ENCODE peak calls at places on chromosomes 12 and 14, in ten cellular contexts. M is GM20000, I is endothelial cell, K is left lung, P is left ventricle myocardium inferior, D is psoas muscle, B is epithelial cell of esophagus, T is choroid plexus epithelial cell, L is endothelial cell of umbilical vein, F is A673. R is an unnamed sample.

GRCh38 chr12:130041983-130042812 is 120.1 kb upstream of the FZD10 start:
- DNase-seq in M (no peak), I (no peak), K (no peak), P (no peak), D (peak), B (peak), T (no peak), L (no peak), F (no peak), R (peak)

GRCh38 chr14:64706552-64707193 is 2.4 kb downstream of the PLEKHG3 start:
- DNase-seq in M (peak), I (peak), K (no peak), P (no peak), D (no peak), B (no peak), T (no peak), L (no peak), F (no peak), R (no peak)

GRCh38 chr12:47095446-47096236 is 15.9 kb upstream of the AMIGO2 start:
- DNase-seq in M (no peak), I (no peak), K (no peak), P (no peak), D (no peak), B (peak), T (peak), L (peak), F (no peak), R (peak)

GRCh38 chr12:55727643-55728184 is 1.1 kb downstream of the CD63 start:
- DNase-seq in M (no peak), I (no peak), K (peak), P (peak), D (peak), B (no peak), T (peak), L (peak), F (no peak), R (peak)

GRCh38 chr12:49961993-49962764 is 507 bp downstream of the AQP5 start:
- DNase-seq in M (peak), I (no peak), K (no peak), P (no peak), D (no peak), B (no peak), T (no peak), L (no peak), F (no peak), R (no peak)

GRCh38 chr14:64637735-64638473 is 66.3 kb upstream of the PLEKHG3 start:
- DNase-seq in M (no peak), I (no peak), K (no peak), P (no peak), D (no peak), B (peak), T (peak), L (no peak), F (peak), R (no peak)

GRCh38 chr12:49089831-49090773 is 4.5 kb downstream of the DHH start:
- DNase-seq in M (no peak), I (peak), K (no peak), P (peak), D (peak), B (peak), T (peak), L (peak), F (peak), R (no peak)

GRCh38 chr12:85866929-85867776 is 6.9 kb upstream of the NTS start:
- DNase-seq in M (peak), I (peak), K (no peak), P (no peak), D (no peak), B (peak), T (peak), L (peak), F (peak), R (peak)

GRCh38 chr14:65476290-65476941 is 63.9 kb downstream of the FUT8 start:
- DNase-seq in M (no peak), I (no peak), K (no peak), P (no peak), D (no peak), B (no peak), T (no peak), L (no peak), F (no peak), R (no peak)

GRCh38 chr12:63882844-63883243 is 38.3 kb downstream of the SRGAP1 start:
- DNase-seq in M (no peak), I (no peak), K (no peak), P (peak), D (no peak), B (no peak), T (peak), L (no peak), F (peak), R (no peak)

GRCh38 chr14:68968051-68968450 is 11.1 kb downstream of the ACTN1 start:
- DNase-seq in M (no peak), I (no peak), K (no peak), P (no peak), D (no peak), B (no peak), T (no peak), L (no peak), F (no peak), R (no peak)

GRCh38 chr12:105385141-105385540 is 54.6 kb downstream of the C12orf75 start:
- DNase-seq in M (no peak), I (no peak), K (no peak), P (no peak), D (no peak), B (peak), T (peak), L (no peak), F (no peak), R (peak)

GRCh38 chr14:35418093-35418492 is 13.5 kb upstream of the NFKBIA start:
- DNase-seq in M (no peak), I (no peak), K (no peak), P (no peak), D (no peak), B (no peak), T (no peak), L (no peak), F (no peak), R (no peak)

GRCh38 chr14:99602788-99603415 is 1.1 kb downstream of the CCDC85C start:
- DNase-seq in M (no peak), I (peak), K (no peak), P (no peak), D (no peak), B (no peak), T (no peak), L (no peak), F (no peak), R (no peak)

GRCh38 chr14:68790656-68791077 is 2.2 kb downstream of the ZFP36L1 start:
- DNase-seq in M (no peak), I (no peak), K (no peak), P (no peak), D (no peak), B (no peak), T (no peak), L (peak), F (no peak), R (no peak)

GRCh38 chr14:70398706-70399431 is 18.0 kb downstream of the SYNJ2BP start:
- DNase-seq in M (no peak), I (no peak), K (no peak), P (no peak), D (no peak), B (no peak), T (no peak), L (no peak), F (no peak), R (no peak)

GRCh38 chr12:28878629-28879028 is 270.4 kb upstream of the FAR2 start:
- DNase-seq in M (no peak), I (no peak), K (no peak), P (no peak), D (no peak), B (no peak), T (no peak), L (no peak), F (no peak), R (no peak)

GRCh38 chr12:27592548-27592947 is 68.5 kb downstream of the PPFIBP1 start:
- DNase-seq in M (peak), I (no peak), K (peak), P (peak), D (no peak), B (peak), T (peak), L (peak), F (no peak), R (peak)

GRCh38 chr12:47323802-47324201 is 244.0 kb upstream of the AMIGO2 start:
- DNase-seq in M (no peak), I (no peak), K (no peak), P (no peak), D (no peak), B (no peak), T (no peak), L (no peak), F (no peak), R (no peak)

GRCh38 chr14:50805396-50805795 is 25.6 kb downstream of the NIN start:
- DNase-seq in M (no peak), I (no peak), K (no peak), P (no peak), D (no peak), B (no peak), T (no peak), L (no peak), F (no peak), R (no peak)

GRCh38 chr12:92538970-92539749 is 163.6 kb upstream of the PLEKHG7 start:
- DNase-seq in M (peak), I (no peak), K (no peak), P (no peak), D (no peak), B (peak), T (peak), L (peak), F (peak), R (peak)

GRCh38 chr14:95137804-95138167 is 19.5 kb downstream of the DICER1 start:
- DNase-seq in M (no peak), I (no peak), K (no peak), P (no peak), D (no peak), B (no peak), T (no peak), L (peak), F (no peak), R (no peak)

GRCh38 chr12:14167005-14167628 is 185.7 kb upstream of the GRIN2B start:
- DNase-seq in M (peak), I (peak), K (no peak), P (no peak), D (no peak), B (peak), T (peak), L (peak), F (peak), R (peak)

GRCh38 chr12:112122823-112123690 is 2.3 kb upstream of the TRAFD1 start:
- DNase-seq in M (no peak), I (no peak), K (no peak), P (no peak), D (no peak), B (peak), T (peak), L (no peak), F (peak), R (peak)

GRCh38 chr14:64450255-64450654 is 15.0 kb upstream of the AKAP5 start:
- DNase-seq in M (no peak), I (no peak), K (no peak), P (no peak), D (no peak), B (no peak), T (no peak), L (no peak), F (no peak), R (no peak)

GRCh38 chr12:130606245-130606644 is 109.9 kb downstream of the RIMBP2 start:
- DNase-seq in M (no peak), I (no peak), K (no peak), P (no peak), D (no peak), B (no peak), T (no peak), L (no peak), F (no peak), R (no peak)

GRCh38 chr14:90381999-90382451 is 14.8 kb upstream of the CALM1 start:
- DNase-seq in M (no peak), I (peak), K (peak), P (no peak), D (peak), B (no peak), T (no peak), L (no peak), F (no peak), R (no peak)

GRCh38 chr12:105561981-105562726 is 231.7 kb downstream of the C12orf75 start:
- DNase-seq in M (no peak), I (no peak), K (peak), P (peak), D (peak), B (peak), T (peak), L (peak), F (peak), R (peak)

GRCh38 chr12:51818567-51819300 is 29.8 kb downstream of the FIGNL2 start:
- DNase-seq in M (no peak), I (no peak), K (peak), P (no peak), D (peak), B (no peak), T (peak), L (no peak), F (no peak), R (peak)

GRCh38 chr14:68913516-68913915 is 65.6 kb downstream of the ACTN1 start:
- DNase-seq in M (no peak), I (no peak), K (no peak), P (no peak), D (no peak), B (no peak), T (no peak), L (no peak), F (no peak), R (no peak)

GRCh38 chr12:122121341-122122192 is 43.0 kb downstream of the MLXIP start:
- DNase-seq in M (no peak), I (no peak), K (no peak), P (peak), D (no peak), B (no peak), T (no peak), L (peak), F (no peak), R (no peak)

GRCh38 chr12:122125452-122126341 is 47.1 kb downstream of the MLXIP start:
- DNase-seq in M (no peak), I (no peak), K (no peak), P (no peak), D (peak), B (no peak), T (no peak), L (no peak), F (no peak), R (no peak)

GRCh38 chr12:122124370-122124769 is 45.8 kb downstream of the MLXIP start:
- DNase-seq in M (no peak), I (no peak), K (no peak), P (no peak), D (no peak), B (no peak), T (no peak), L (no peak), F (no peak), R (no peak)

GRCh38 chr12:122123761-122124145 is 45.2 kb downstream of the MLXIP start:
- DNase-seq in M (no peak), I (no peak), K (no peak), P (no peak), D (no peak), B (no peak), T (no peak), L (no peak), F (no peak), R (no peak)

GRCh38 chr12:122123051-122123760 is 44.6 kb downstream of the MLXIP start:
- DNase-seq in M (peak), I (peak), K (peak), P (peak), D (peak), B (peak), T (peak), L (peak), F (peak), R (peak)
- TF ChIP-seq CTCF in M (peak), I (peak), K (peak), P (peak), D (peak), B (peak), T (peak), L (peak), F (peak), R (peak)

DNA sequence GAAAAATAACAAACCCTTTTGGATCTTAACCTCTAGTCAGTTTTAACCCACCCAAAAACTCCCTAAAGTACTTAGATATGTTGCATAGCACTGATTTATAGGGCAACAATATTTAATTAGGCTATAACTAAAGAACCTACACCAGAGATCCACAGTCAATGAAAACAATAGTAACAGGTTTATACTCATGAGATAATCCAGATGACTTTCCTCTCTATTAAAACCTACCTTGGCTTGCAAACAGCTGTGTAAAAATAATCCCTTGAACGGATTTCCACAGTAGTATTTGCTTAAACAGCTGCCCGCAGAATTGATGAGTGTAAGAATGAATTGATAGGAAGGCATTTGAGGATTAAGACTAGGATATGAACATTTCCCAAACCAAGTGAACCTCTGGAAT is 104.3 kb upstream of the PTPRR start:
- DNase-seq in M (no peak), I (no peak), K (no peak), P (no peak), D (no peak), B (no peak), T (no peak), L (no peak), F (no peak), R (no peak)
- TF ChIP-seq CTCF in M (no peak), I (no peak), K (no peak), P (no peak), D (no peak), B (no peak), T (no peak), L (no peak), F (no peak), R (no peak)

GRCh38 chr12:75836533-75836932 is 195.0 kb downstream of the PHLDA1 start:
- DNase-seq in M (no peak), I (no peak), K (no peak), P (no peak), D (no peak), B (no peak), T (no peak), L (no peak), F (no peak), R (no peak)
- TF ChIP-seq CTCF in M (no peak), I (no peak), K (no peak), P (no peak), D (no peak), B (no peak), T (no peak), L (no peak), F (no peak), R (no peak)

GRCh38 chr14:60051690-60052324 is 39.9 kb upstream of the PCNX4 start:
- DNase-seq in M (no peak), I (no peak), K (no peak), P (no peak), D (no peak), B (no peak), T (peak), L (no peak), F (peak), R (no peak)
- TF ChIP-seq CTCF in M (no peak), I (no peak), K (no peak), P (no peak), D (no peak), B (no peak), T (no peak), L (no peak), F (no peak), R (no peak)

GRCh38 chr14:25375639-25376038 is 325.7 kb upstream of the STXBP6 start:
- DNase-seq in M (no peak), I (no peak), K (no peak), P (no peak), D (no peak), B (no peak), T (no peak), L (no peak), F (no peak), R (no peak)

DNA sequence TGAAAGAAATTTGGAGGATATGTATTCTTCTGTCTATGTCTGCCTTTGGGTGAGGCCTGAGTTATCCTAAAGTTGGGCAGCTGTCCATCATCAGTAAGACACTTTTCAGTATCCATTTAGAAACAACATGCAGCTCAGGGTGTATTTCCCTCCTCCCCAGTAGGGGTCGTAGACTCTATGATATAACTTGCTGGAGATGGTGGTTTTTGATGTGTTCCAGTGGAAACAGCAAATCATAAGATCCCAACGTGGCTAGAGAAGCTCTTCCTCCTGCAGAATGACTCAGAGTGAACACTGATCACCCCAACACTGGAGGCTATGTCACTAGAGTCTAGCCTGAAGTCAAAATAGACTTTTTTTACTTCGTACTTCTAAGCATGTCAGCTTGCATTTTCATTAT is 331.6 kb upstream of the STXBP6 start:
- DNase-seq in M (no peak), I (no peak), K (no peak), P (no peak), D (no peak), B (no peak), T (no peak), L (peak), F (peak), R (no peak)
- TF ChIP-seq CTCF in M (no peak), I (peak), K (no peak), P (peak), D (no peak), B (no peak), T (no peak), L (peak), F (peak), R (peak)

GRCh38 chr14:74064883-74065282 is 19.4 kb downstream of the ALDH6A1 start:
- DNase-seq in M (no peak), I (no peak), K (no peak), P (no peak), D (no peak), B (no peak), T (peak), L (peak), F (no peak), R (peak)

GRCh38 chr14:74062809-74063150 is 21.5 kb downstream of the ALDH6A1 start:
- DNase-seq in M (no peak), I (no peak), K (no peak), P (no peak), D (no peak), B (peak), T (peak), L (no peak), F (no peak), R (peak)

DNA sequence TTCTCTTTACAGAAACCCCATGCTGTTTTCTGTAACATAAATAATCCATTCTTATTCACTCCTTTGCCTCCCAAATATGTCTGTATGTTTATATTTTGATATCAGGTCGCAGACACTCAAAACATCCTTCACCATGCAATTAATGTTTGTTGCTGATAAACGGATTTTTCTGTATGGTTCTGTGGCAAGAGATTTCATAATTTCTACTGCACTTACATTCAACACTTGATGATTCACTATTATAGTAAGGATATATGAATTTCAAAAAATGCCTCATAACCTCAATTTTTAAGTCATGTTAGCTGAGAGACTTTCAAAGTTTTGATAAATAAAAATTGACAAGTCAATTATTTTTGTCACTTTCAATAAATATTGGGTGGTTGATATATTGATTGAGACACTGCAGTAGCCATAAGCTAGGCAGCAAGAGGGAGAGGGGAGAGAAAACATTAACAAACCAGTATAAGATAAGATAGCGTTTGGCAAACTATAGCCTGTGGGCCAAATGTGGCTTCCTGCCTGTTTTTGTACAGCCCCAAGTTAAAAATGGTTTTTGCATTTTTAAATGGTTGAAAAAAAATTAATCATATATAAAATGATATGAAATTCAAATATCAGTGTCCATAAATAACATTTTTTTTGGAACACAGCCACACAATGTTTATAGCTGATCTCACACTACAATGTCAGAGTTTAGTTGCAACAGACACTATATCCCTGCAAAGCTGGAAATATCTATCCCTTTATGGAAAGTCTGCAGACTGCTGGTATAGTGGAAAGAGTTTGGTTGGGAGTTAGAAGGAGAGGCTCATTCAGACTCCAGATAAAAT is 18.3 kb downstream of the ALDH6A1 start:
- DNase-seq in M (no peak), I (no peak), K (no peak), P (no peak), D (no peak), B (no peak), T (peak), L (peak), F (no peak), R (peak)
- TF ChIP-seq CTCF in M (no peak), I (no peak), K (no peak), P (no peak), D (no peak), B (no peak), T (no peak), L (no peak), F (no peak), R (no peak)

GRCh38 chr14:103772078-103772712 is 56.6 kb downstream of the ZFYVE21 start:
- DNase-seq in M (no peak), I (no peak), K (no peak), P (no peak), D (no peak), B (no peak), T (no peak), L (no peak), F (no peak), R (no peak)
- TF ChIP-seq CTCF in M (no peak), I (no peak), K (no peak), P (no peak), D (no peak), B (no peak), T (no peak), L (no peak), F (no peak), R (no peak)

GRCh38 chr12:93839076-93839475 is 161.9 kb downstream of the CRADD start:
- DNase-seq in M (no peak), I (no peak), K (no peak), P (no peak), D (no peak), B (no peak), T (no peak), L (no peak), F (no peak), R (peak)
- TF ChIP-seq CTCF in M (no peak), I (no peak), K (no peak), P (no peak), D (no peak), B (no peak), T (no peak), L (no peak), F (no peak), R (peak)

GRCh38 chr12:110247340-110248095 is 33.5 kb upstream of the ATP2A2 start:
- DNase-seq in M (no peak), I (no peak), K (peak), P (peak), D (peak), B (peak), T (peak), L (no peak), F (no peak), R (peak)
- TF ChIP-seq CTCF in M (no peak), I (no peak), K (no peak), P (no peak), D (no peak), B (no peak), T (no peak), L (no peak), F (no peak), R (no peak)